ENCODE peak calls at places on chromosome 14, in six cellular contexts. C is CD8-positive, alpha-beta T cell; N is activated CD4-positive, alpha-beta T cell treated with anti-CD3 and anti-CD28 coated beads for 48 hours; B is stromal cell of bone marrow; L is WERI-Rb-1; V is left colon. M is an unnamed sample.

GRCh38 chr14:101233016-101233355 is 328.3 kb upstream of the DIO3 start:
- DNase-seq in C (no peak), N (no peak), B (no peak), L (no peak), V (no peak), M (peak; percentile 39)

GRCh38 chr14:32607399-32607798 is 278.3 kb downstream of the AKAP6 start:
- DNase-seq in C (no peak), N (no peak), B (no peak), L (no peak), V (no peak), M (no peak)

GRCh38 chr14:91835920-91836843 is 31.2 kb downstream of the TC2N start:
- DNase-seq in C (peak; percentile 84), N (peak; percentile 92), B (no peak), L (peak; percentile 93), V (peak; percentile 87), M (peak; percentile 85)

GRCh38 chr14:77970646-77971045 is 170.7 kb downstream of the ADCK1 start:
- DNase-seq in C (no peak), N (no peak), B (no peak), L (no peak), V (no peak), M (no peak)

GRCh38 chr14:29454026-29454693 is 473.5 kb downstream of the PRKD1 start:
- DNase-seq in C (no peak), N (no peak), B (no peak), L (no peak), V (no peak), M (no peak)

GRCh38 chr14:23145794-23146422 is 26.9 kb upstream of the CEBPE start:
- DNase-seq in C (no peak), N (no peak), B (no peak), L (peak; percentile 38), V (no peak), M (no peak)

GRCh38 chr14:23181946-23182345 is 1.5 kb downstream of the SLC7A8 start:
- DNase-seq in C (no peak), N (no peak), B (no peak), L (no peak), V (no peak), M (peak; percentile 41)

GRCh38 chr14:81435578-81436295 is 35.6 kb upstream of the STON2 start:
- DNase-seq in C (peak; percentile 49), N (peak; percentile 40), B (no peak), L (peak; percentile 62), V (no peak), M (peak; percentile 82)

GRCh38 chr14:51638071-51638944 is 13.4 kb upstream of the FRMD6 start:
- DNase-seq in C (no peak), N (no peak), B (peak; percentile 73), L (no peak), V (no peak), M (peak; percentile 64)

GRCh38 chr14:66395300-66395699 is 90.9 kb upstream of the CCDC196 start:
- DNase-seq in C (no peak), N (no peak), B (no peak), L (no peak), V (no peak), M (no peak)